ENCODE peak calls at places on chromosomes 4 and X, in seven cellular contexts. One of them, this sample, is unnamed.
A peak's percentile ranks its signal among the peaks of the same experiment; 100 is the strongest.

GRCh38 chr4:8236141-8236919 is 33.2 kb upstream of the HTRA3 start:
- DNase-seq in ovary: no peak
- DNase-seq in spleen: no peak
- DNase-seq in upper lobe of right lung: no peak
- DNase-seq in pancreas: no peak
- DNase-seq in right cardiac atrium: peak; percentile 48
- DNase-seq in substantia nigra: no peak
- DNase-seq in this sample: no peak

GRCh38 chrX:77788050-77788449 is 2.0 kb upstream of the ATRX start:
- DNase-seq in ovary: no peak
- DNase-seq in spleen: no peak
- DNase-seq in upper lobe of right lung: no peak
- DNase-seq in pancreas: no peak
- DNase-seq in right cardiac atrium: no peak
- DNase-seq in substantia nigra: no peak
- DNase-seq in this sample: no peak

GRCh38 chr4:124253080-124253479 is 459.5 kb downstream of the ANKRD50 start:
- DNase-seq in ovary: no peak
- DNase-seq in spleen: no peak
- DNase-seq in upper lobe of right lung: no peak
- DNase-seq in pancreas: no peak
- DNase-seq in right cardiac atrium: no peak
- DNase-seq in substantia nigra: no peak
- DNase-seq in this sample: no peak

GRCh38 chrX:134144231-134144630 is 92.8 kb upstream of the CCDC160 start:
- DNase-seq in ovary: no peak
- DNase-seq in spleen: no peak
- DNase-seq in upper lobe of right lung: no peak
- DNase-seq in pancreas: no peak
- DNase-seq in right cardiac atrium: no peak
- DNase-seq in substantia nigra: no peak
- DNase-seq in this sample: no peak

GRCh38 chr4:121711263-121712000 is 14.7 kb upstream of the ANXA5 start:
- DNase-seq in ovary: peak; percentile 92
- DNase-seq in spleen: peak; percentile 78
- DNase-seq in upper lobe of right lung: peak; percentile 86
- DNase-seq in pancreas: peak; percentile 53
- DNase-seq in right cardiac atrium: peak; percentile 94
- DNase-seq in substantia nigra: peak; percentile 76
- DNase-seq in this sample: peak; percentile 88

GRCh38 chr4:148116264-148116663 is 325.9 kb downstream of the NR3C2 start:
- DNase-seq in ovary: no peak
- DNase-seq in spleen: no peak
- DNase-seq in upper lobe of right lung: no peak
- DNase-seq in pancreas: no peak
- DNase-seq in right cardiac atrium: no peak
- DNase-seq in substantia nigra: no peak
- DNase-seq in this sample: no peak

GRCh38 chrX:32644476-32644875 is 566.9 kb downstream of the DMD start:
- DNase-seq in ovary: no peak
- DNase-seq in spleen: no peak
- DNase-seq in upper lobe of right lung: no peak
- DNase-seq in pancreas: no peak
- DNase-seq in right cardiac atrium: no peak
- DNase-seq in substantia nigra: no peak
- DNase-seq in this sample: no peak

GRCh38 chrX:149881081-149881711 is at the start of gene MAGEA8:
- DNase-seq in ovary: no peak
- DNase-seq in spleen: no peak
- DNase-seq in upper lobe of right lung: no peak
- DNase-seq in pancreas: no peak
- DNase-seq in right cardiac atrium: no peak
- DNase-seq in substantia nigra: no peak
- DNase-seq in this sample: no peak

GRCh38 chrX:18032486-18033221 is 171.6 kb upstream of the RAI2 start:
- DNase-seq in ovary: no peak
- DNase-seq in spleen: no peak
- DNase-seq in upper lobe of right lung: no peak
- DNase-seq in pancreas: no peak
- DNase-seq in right cardiac atrium: no peak
- DNase-seq in substantia nigra: no peak
- DNase-seq in this sample: no peak

GRCh38 chrX:8731579-8732395 is at the start of gene ANOS1:
- DNase-seq in ovary: no peak
- DNase-seq in spleen: peak; percentile 75
- DNase-seq in upper lobe of right lung: peak; percentile 89
- DNase-seq in pancreas: peak; percentile 52
- DNase-seq in right cardiac atrium: peak; percentile 91
- DNase-seq in substantia nigra: peak; percentile 69
- DNase-seq in this sample: no peak

GRCh38 chr4:113292371-113293042 is 243.1 kb downstream of the ANK2 start:
- DNase-seq in ovary: peak; percentile 70
- DNase-seq in spleen: no peak
- DNase-seq in upper lobe of right lung: no peak
- DNase-seq in pancreas: no peak
- DNase-seq in right cardiac atrium: peak; percentile 82
- DNase-seq in substantia nigra: peak; percentile 75
- DNase-seq in this sample: no peak

GRCh38 chr4:189124149-189124758 is 816.4 kb upstream of the FRG1 start:
- DNase-seq in ovary: peak; percentile 62
- DNase-seq in spleen: no peak
- DNase-seq in upper lobe of right lung: no peak
- DNase-seq in pancreas: no peak
- DNase-seq in right cardiac atrium: no peak
- DNase-seq in substantia nigra: peak; percentile 13
- DNase-seq in this sample: no peak

GRCh38 chr4:81606796-81607550 is 135.3 kb upstream of the RASGEF1B start:
- DNase-seq in ovary: no peak
- DNase-seq in spleen: no peak
- DNase-seq in upper lobe of right lung: no peak
- DNase-seq in pancreas: no peak
- DNase-seq in right cardiac atrium: no peak
- DNase-seq in substantia nigra: no peak
- DNase-seq in this sample: no peak

GRCh38 chr4:48129307-48130014 is 4.6 kb downstream of the TXK start:
- DNase-seq in ovary: peak; percentile 42
- DNase-seq in spleen: peak; percentile 78
- DNase-seq in upper lobe of right lung: no peak
- DNase-seq in pancreas: no peak
- DNase-seq in right cardiac atrium: peak; percentile 72
- DNase-seq in substantia nigra: no peak
- DNase-seq in this sample: no peak

GRCh38 chr4:3526456-3526855 is 5.8 kb downstream of the LRPAP1 start:
- DNase-seq in ovary: peak; percentile 25
- DNase-seq in spleen: peak; percentile 67
- DNase-seq in upper lobe of right lung: peak; percentile 57
- DNase-seq in pancreas: peak; percentile 11
- DNase-seq in right cardiac atrium: peak; percentile 50
- DNase-seq in substantia nigra: no peak
- DNase-seq in this sample: peak; percentile 57

GRCh38 chrX:71637253-71637618 is 18.9 kb upstream of the CXCR3 start:
- DNase-seq in ovary: no peak
- DNase-seq in spleen: no peak
- DNase-seq in upper lobe of right lung: no peak
- DNase-seq in pancreas: no peak
- DNase-seq in right cardiac atrium: no peak
- DNase-seq in substantia nigra: no peak
- DNase-seq in this sample: no peak

GRCh38 chr4:47427936-47428335 is 35.6 kb downstream of the COMMD8 start:
- DNase-seq in ovary: no peak
- DNase-seq in spleen: no peak
- DNase-seq in upper lobe of right lung: no peak
- DNase-seq in pancreas: no peak
- DNase-seq in right cardiac atrium: no peak
- DNase-seq in substantia nigra: no peak
- DNase-seq in this sample: no peak

GRCh38 chrX:105463483-105463882 is 243.0 kb upstream of the TEX13A start:
- DNase-seq in ovary: no peak
- DNase-seq in spleen: no peak
- DNase-seq in upper lobe of right lung: no peak
- DNase-seq in pancreas: no peak
- DNase-seq in right cardiac atrium: no peak
- DNase-seq in substantia nigra: no peak
- DNase-seq in this sample: no peak

GRCh38 chr4:111228874-111229273 is 606.0 kb upstream of the PITX2 start:
- DNase-seq in ovary: no peak
- DNase-seq in spleen: no peak
- DNase-seq in upper lobe of right lung: no peak
- DNase-seq in pancreas: no peak
- DNase-seq in right cardiac atrium: no peak
- DNase-seq in substantia nigra: no peak
- DNase-seq in this sample: no peak

GRCh38 chr4:149161247-149161646 is 654.4 kb downstream of the IQCM start:
- DNase-seq in ovary: no peak
- DNase-seq in spleen: no peak
- DNase-seq in upper lobe of right lung: no peak
- DNase-seq in pancreas: no peak
- DNase-seq in right cardiac atrium: no peak
- DNase-seq in substantia nigra: no peak
- DNase-seq in this sample: no peak

GRCh38 chr4:145098675-145099037 is 545 bp downstream of the ABCE1 start:
- DNase-seq in ovary: no peak
- DNase-seq in spleen: no peak
- DNase-seq in upper lobe of right lung: no peak
- DNase-seq in pancreas: no peak
- DNase-seq in right cardiac atrium: no peak
- DNase-seq in substantia nigra: peak; percentile 31
- DNase-seq in this sample: no peak

GRCh38 chr4:8269535-8270417 is at the start of gene HTRA3:
- DNase-seq in ovary: peak; percentile 84
- DNase-seq in spleen: no peak
- DNase-seq in upper lobe of right lung: no peak
- DNase-seq in pancreas: no peak
- DNase-seq in right cardiac atrium: peak; percentile 90
- DNase-seq in substantia nigra: no peak
- DNase-seq in this sample: no peak

GRCh38 chr4:57064811-57065711 is 45.1 kb downstream of the IGFBP7 start:
- DNase-seq in ovary: peak; percentile 88
- DNase-seq in spleen: no peak
- DNase-seq in upper lobe of right lung: no peak
- DNase-seq in pancreas: peak; percentile 25
- DNase-seq in right cardiac atrium: peak; percentile 82
- DNase-seq in substantia nigra: no peak
- DNase-seq in this sample: no peak

GRCh38 chr4:16052939-16053338 is 30.9 kb downstream of the PROM1 start:
- DNase-seq in ovary: no peak
- DNase-seq in spleen: no peak
- DNase-seq in upper lobe of right lung: no peak
- DNase-seq in pancreas: no peak
- DNase-seq in right cardiac atrium: no peak
- DNase-seq in substantia nigra: no peak
- DNase-seq in this sample: no peak

DNA sequence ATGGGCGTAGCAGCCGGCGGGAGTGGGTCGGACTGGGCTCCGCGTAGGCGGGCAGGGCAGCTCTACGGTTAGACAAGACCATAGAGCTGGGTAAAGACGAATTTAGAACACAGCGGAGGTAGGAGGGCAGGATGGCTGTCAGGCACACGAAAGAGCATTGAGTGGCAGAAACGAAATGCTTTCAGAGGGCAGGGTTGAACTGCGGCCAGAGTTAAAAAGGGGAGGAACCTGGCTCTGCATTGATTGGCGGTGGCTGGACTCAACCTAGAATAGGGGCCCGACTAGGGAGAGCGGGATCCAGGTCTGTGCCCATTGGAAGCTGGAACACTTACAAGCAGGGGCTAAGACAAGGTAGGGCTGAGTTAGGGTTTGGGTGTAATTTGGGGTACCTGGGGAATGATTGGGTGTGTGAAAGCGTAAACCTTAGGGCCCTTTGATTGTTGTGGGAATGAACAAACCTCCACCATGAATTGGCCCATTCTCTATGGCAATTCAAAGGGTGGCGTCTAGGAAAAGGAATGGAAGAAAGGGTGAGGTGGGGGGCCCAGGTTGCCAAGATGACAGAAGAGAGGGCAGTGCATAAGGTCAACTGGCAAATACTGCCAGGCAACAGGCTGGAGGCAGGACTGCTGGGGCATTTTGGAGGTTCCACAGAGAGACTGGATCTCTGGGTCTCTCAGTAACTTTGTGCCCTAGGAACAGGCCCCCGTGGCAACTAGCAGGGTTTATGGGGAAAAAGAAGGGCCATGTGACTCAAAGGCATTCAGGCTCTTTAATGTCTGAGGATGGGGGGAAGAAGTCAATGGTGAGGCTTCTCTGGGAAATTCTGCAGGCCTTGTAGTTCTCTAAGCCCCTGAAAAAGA is 911 bp upstream of the ELK1 start:
- DNase-seq in ovary: no peak
- DNase-seq in spleen: no peak
- DNase-seq in upper lobe of right lung: no peak
- DNase-seq in pancreas: no peak
- DNase-seq in right cardiac atrium: no peak
- DNase-seq in substantia nigra: no peak
- DNase-seq in this sample: no peak
- H3K27ac ChIP-seq in ovary: peak overlapping the region; percentile 1
- H3K27ac ChIP-seq in spleen: peak overlapping the region; percentile 61
- H3K27ac ChIP-seq in upper lobe of right lung: peak overlapping the region; percentile 66
- H3K27ac ChIP-seq in pancreas: peak overlapping the region; percentile 52
- H3K27ac ChIP-seq in right cardiac atrium: peak overlapping the region; percentile 83
- H3K27ac ChIP-seq in substantia nigra: peak overlapping the region; percentile 72
- H3K27ac ChIP-seq in this sample: peak overlapping the region; percentile 89

GRCh38 chrX:1400731-1401471 is 9.0 kb upstream of the SLC25A6 start:
- DNase-seq in ovary: peak; percentile 36
- DNase-seq in spleen: peak; percentile 52
- DNase-seq in upper lobe of right lung: peak; percentile 27
- DNase-seq in pancreas: no peak
- DNase-seq in right cardiac atrium: peak; percentile 57
- DNase-seq in substantia nigra: no peak
- DNase-seq in this sample: peak; percentile 30
- H3K27ac ChIP-seq in ovary: no peak overlapping the region
- H3K27ac ChIP-seq in spleen: no peak overlapping the region
- H3K27ac ChIP-seq in upper lobe of right lung: no peak overlapping the region
- H3K27ac ChIP-seq in pancreas: no peak overlapping the region
- H3K27ac ChIP-seq in right cardiac atrium: no peak overlapping the region
- H3K27ac ChIP-seq in substantia nigra: no peak overlapping the region
- H3K27ac ChIP-seq in this sample: no peak overlapping the region

DNA sequence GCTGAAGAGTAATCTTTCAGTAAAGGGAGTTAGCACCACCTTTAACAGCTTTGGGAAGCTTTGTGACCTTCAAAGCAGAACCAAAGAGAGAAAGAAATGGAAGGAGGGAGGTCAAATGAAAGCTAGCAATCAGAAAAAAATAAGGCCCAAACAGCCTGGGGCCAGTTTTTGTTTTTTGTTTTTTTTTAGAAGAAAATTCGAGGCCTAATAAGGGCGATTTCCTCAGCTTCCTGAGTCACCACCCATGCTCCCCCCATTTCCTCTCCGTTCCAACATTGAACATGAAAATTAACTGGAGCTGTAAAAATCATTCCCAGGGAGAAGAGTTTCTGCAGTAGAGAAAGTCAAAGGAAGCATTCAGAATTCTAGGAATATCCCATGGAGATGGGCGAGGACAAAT is 115.1 kb downstream of the SH3KBP1 start:
- DNase-seq in ovary: no peak
- DNase-seq in spleen: no peak
- DNase-seq in upper lobe of right lung: no peak
- DNase-seq in pancreas: no peak
- DNase-seq in right cardiac atrium: no peak
- DNase-seq in substantia nigra: no peak
- DNase-seq in this sample: no peak
- H3K27ac ChIP-seq in ovary: no peak overlapping the region
- H3K27ac ChIP-seq in spleen: peak overlapping the region; percentile 69
- H3K27ac ChIP-seq in upper lobe of right lung: peak overlapping the region; percentile 11
- H3K27ac ChIP-seq in pancreas: no peak overlapping the region
- H3K27ac ChIP-seq in right cardiac atrium: no peak overlapping the region
- H3K27ac ChIP-seq in substantia nigra: no peak overlapping the region
- H3K27ac ChIP-seq in this sample: peak overlapping the region; percentile 51

GRCh38 chr4:122845760-122846159 is 19.1 kb downstream of the FGF2 start:
- DNase-seq in ovary: no peak
- DNase-seq in spleen: no peak
- DNase-seq in upper lobe of right lung: no peak
- DNase-seq in pancreas: no peak
- DNase-seq in right cardiac atrium: no peak
- DNase-seq in substantia nigra: no peak
- DNase-seq in this sample: no peak
- H3K27ac ChIP-seq in ovary: no peak overlapping the region
- H3K27ac ChIP-seq in spleen: no peak overlapping the region
- H3K27ac ChIP-seq in upper lobe of right lung: no peak overlapping the region
- H3K27ac ChIP-seq in pancreas: no peak overlapping the region
- H3K27ac ChIP-seq in right cardiac atrium: no peak overlapping the region
- H3K27ac ChIP-seq in substantia nigra: no peak overlapping the region
- H3K27ac ChIP-seq in this sample: no peak overlapping the region